ENCODE peak calls at places on chromosome 2, in eight cellular contexts. B, F, M, H, I, Q, X and N are unnamed samples.

GRCh38 chr2:236166781-236167296 is 1.3 kb downstream of the GBX2 start:
- DNase-seq in I (no peak), H (no peak), X (no peak), B (peak), Q (no peak), M (no peak), F (no peak), N (no peak)

GRCh38 chr2:233063269-233063975 is 3.3 kb downstream of the INPP5D start:
- DNase-seq in X (no peak), Q (no peak), I (no peak), H (no peak), F (no peak), M (no peak), B (no peak), N (no peak)

GRCh38 chr2:236743623-236744280 is 174.1 kb downstream of the ACKR3 start:
- DNase-seq in I (no peak), B (no peak), X (no peak), Q (no peak), H (no peak), M (peak), F (peak), N (peak)

GRCh38 chr2:241771286-241772062 is 5.1 kb upstream of the GAL3ST2 start:
- DNase-seq in M (no peak), B (no peak), X (no peak), H (peak), Q (no peak), I (no peak), F (peak), N (no peak)

GRCh38 chr2:224360801-224361251 is 41.1 kb downstream of the FAM124B start:
- DNase-seq in B (peak), X (no peak), H (no peak), Q (no peak), F (no peak), M (no peak), I (no peak), N (no peak)

GRCh38 chr2:98463551-98463971 is 18.9 kb downstream of the INPP4A start:
- DNase-seq in H (no peak), X (no peak), Q (no peak), B (peak), F (no peak), M (no peak), I (no peak), N (no peak)

GRCh38 chr2:134072973-134073490 is 180.8 kb upstream of the MGAT5 start:
- DNase-seq in X (no peak), H (no peak), I (no peak), M (no peak), F (no peak), B (no peak), Q (no peak), N (no peak)

GRCh38 chr2:59184281-59185020 is 943.3 kb upstream of the FANCL start:
- DNase-seq in X (no peak), F (peak), H (no peak), B (peak), M (no peak), Q (no peak), I (no peak), N (no peak)